ENCODE peak calls at places on chromosomes 5 and 9, in ten cellular contexts. L is CD4-positive, alpha-beta T cell; Y is activated CD8-positive, alpha-beta memory T cell treated with anti-CD3 and anti-CD28 coated beads for 24 hours; H is activated T-cell treated with anti-CD3 and anti-CD28 coated beads, Interleukin-2, amount 50 U/mL, for 72 hours; V is psoas muscle; O is cardiac fibroblast; R is mucosa of descending colon; S is skeletal muscle cell; J is SW 1271; K is stomach. X is an unnamed sample.

GRCh38 chr9:79639354-79639753 is 67.6 kb downstream of the TLE4 start:
- DNase-seq in L (no peak), Y (no peak), H (no peak), V (no peak), O (no peak), R (no peak), S (no peak), J (no peak), K (no peak), X (no peak)

GRCh38 chr9:17993009-17993408 is 414.1 kb downstream of the SH3GL2 start:
- DNase-seq in L (no peak), Y (no peak), H (no peak), V (no peak), O (no peak), R (no peak), S (no peak), J (no peak), K (no peak), X (no peak)

GRCh38 chr5:97600486-97600885 is 417.4 kb upstream of the RIOK2 start:
- DNase-seq in L (no peak), Y (no peak), H (no peak), V (no peak), O (no peak), R (no peak), S (no peak), J (no peak), K (no peak), X (no peak)

GRCh38 chr5:34914671-34915138 is 599 bp downstream of the RAD1 start:
- DNase-seq in L (no peak), Y (peak; percentile 74), H (peak; percentile 10), V (peak; percentile 55), O (peak; percentile 26), R (peak; percentile 33), S (no peak), J (peak; percentile 64), K (peak; percentile 36), X (peak; percentile 59)

GRCh38 chr9:116689117-116689516 is 2.0 kb downstream of the TRIM32 start:
- DNase-seq in L (no peak), Y (no peak), H (no peak), V (no peak), O (no peak), R (no peak), S (no peak), J (no peak), K (no peak), X (no peak)

GRCh38 chr5:37086466-37087178 is 162.6 kb downstream of the CPLANE1 start:
- DNase-seq in L (no peak), Y (no peak), H (no peak), V (no peak), O (peak; percentile 17), R (peak; percentile 25), S (peak; percentile 45), J (no peak), K (no peak), X (peak; percentile 88)

GRCh38 chr9:93200989-93201339 is 17.0 kb downstream of the WNK2 start:
- DNase-seq in L (no peak), Y (no peak), H (no peak), V (peak; percentile 42), O (no peak), R (no peak), S (no peak), J (no peak), K (no peak), X (no peak)

GRCh38 chr5:35115920-35116319 is 68.2 kb upstream of the AGXT2 start:
- DNase-seq in L (no peak), Y (no peak), H (no peak), V (no peak), O (no peak), R (no peak), S (no peak), J (no peak), K (no peak), X (peak; percentile 14)

GRCh38 chr5:62779010-62779422 is 200.4 kb downstream of the LRRC70 start:
- DNase-seq in L (no peak), Y (peak; percentile 57), H (no peak), V (no peak), O (peak; percentile 77), R (peak; percentile 34), S (peak; percentile 17), J (peak; percentile 74), K (no peak), X (peak; percentile 66)

GRCh38 chr5:109016300-109016699 is 268.6 kb downstream of the FER start:
- DNase-seq in L (no peak), Y (no peak), H (no peak), V (no peak), O (peak; percentile 56), R (no peak), S (no peak), J (no peak), K (no peak), X (peak; percentile 45)

GRCh38 chr9:19807182-19807892 is 18.5 kb upstream of the SLC24A2 start:
- DNase-seq in L (no peak), Y (no peak), H (no peak), V (no peak), O (no peak), R (no peak), S (no peak), J (no peak), K (no peak), X (no peak)

GRCh38 chr5:65480306-65480865 is 1.3 kb downstream of the ADAMTS6 start:
- DNase-seq in L (peak; percentile 36), Y (no peak), H (peak; percentile 30), V (peak; percentile 83), O (peak; percentile 87), R (peak; percentile 74), S (peak; percentile 76), J (peak; percentile 75), K (peak; percentile 72), X (peak; percentile 84)

GRCh38 chr5:23419115-23419514 is 88.3 kb upstream of the PRDM9 start:
- DNase-seq in L (no peak), Y (no peak), H (no peak), V (no peak), O (no peak), R (no peak), S (no peak), J (no peak), K (no peak), X (peak; percentile 54)

GRCh38 chr5:16754621-16755020 is 137.8 kb upstream of the RETREG1 start:
- DNase-seq in L (no peak), Y (no peak), H (no peak), V (no peak), O (no peak), R (no peak), S (no peak), J (no peak), K (no peak), X (no peak)

GRCh38 chr5:112996830-112997374 is 20.3 kb downstream of the DCP2 start:
- DNase-seq in L (no peak), Y (no peak), H (no peak), V (no peak), O (no peak), R (no peak), S (no peak), J (no peak), K (no peak), X (peak; percentile 59)

GRCh38 chr5:143108498-143109128 is 294.9 kb downstream of the NR3C1 start:
- DNase-seq in L (no peak), Y (no peak), H (no peak), V (no peak), O (no peak), R (peak; percentile 81), S (no peak), J (no peak), K (peak; percentile 83), X (no peak)

GRCh38 chr9:3337515-3337914 is 188.3 kb downstream of the RFX3 start:
- DNase-seq in L (no peak), Y (peak; percentile 62), H (no peak), V (no peak), O (peak; percentile 87), R (no peak), S (peak; percentile 56), J (no peak), K (no peak), X (peak; percentile 91)

GRCh38 chr5:43771611-43772031 is 168.6 kb downstream of the NNT start:
- DNase-seq in L (no peak), Y (no peak), H (no peak), V (no peak), O (no peak), R (no peak), S (no peak), J (no peak), K (no peak), X (no peak)

GRCh38 chr9:136372561-136373299 is 739 bp downstream of the CARD9 start:
- DNase-seq in L (no peak), Y (no peak), H (no peak), V (peak; percentile 82), O (peak; percentile 80), R (peak; percentile 37), S (peak; percentile 47), J (no peak), K (peak; percentile 69), X (peak; percentile 83)

GRCh38 chr5:108380531-108381021 is 1.3 kb downstream of the FBXL17 start:
- DNase-seq in L (peak; percentile 23), Y (peak; percentile 83), H (peak; percentile 59), V (peak; percentile 71), O (peak; percentile 50), R (peak; percentile 47), S (no peak), J (peak; percentile 40), K (peak; percentile 29), X (peak; percentile 69)

GRCh38 chr5:129459485-129460120 is 495 bp upstream of the ADAMTS19 start:
- DNase-seq in L (no peak), Y (no peak), H (no peak), V (peak; percentile 50), O (peak; percentile 61), R (peak; percentile 19), S (peak; percentile 25), J (no peak), K (no peak), X (peak; percentile 80)

GRCh38 chr5:159444441-159445082 is 114.3 kb upstream of the IL12B start:
- DNase-seq in L (no peak), Y (no peak), H (no peak), V (no peak), O (peak; percentile 77), R (no peak), S (no peak), J (peak; percentile 75), K (no peak), X (peak; percentile 70)

GRCh38 chr9:115637661-115638060 is 515.9 kb upstream of the PAPPA start:
- DNase-seq in L (no peak), Y (no peak), H (no peak), V (no peak), O (peak; percentile 23), R (no peak), S (no peak), J (no peak), K (no peak), X (no peak)

GRCh38 chr9:96048954-96049831 is 173.7 kb downstream of the ERCC6L2 start:
- DNase-seq in L (no peak), Y (no peak), H (no peak), V (peak; percentile 64), O (no peak), R (no peak), S (no peak), J (no peak), K (peak; percentile 96), X (no peak)

GRCh38 chr5:77904362-77904761 is 128.2 kb upstream of the TBCA start:
- DNase-seq in L (no peak), Y (no peak), H (no peak), V (no peak), O (no peak), R (no peak), S (no peak), J (no peak), K (no peak), X (no peak)

GRCh38 chr5:123265551-123265950 is 157.7 kb downstream of the CEP120 start:
- DNase-seq in L (no peak), Y (no peak), H (no peak), V (no peak), O (peak; percentile 7), R (no peak), S (no peak), J (no peak), K (no peak), X (no peak)

GRCh38 chr5:61468483-61468865 is 136.4 kb downstream of the ZSWIM6 start:
- DNase-seq in L (no peak), Y (no peak), H (no peak), V (no peak), O (peak; percentile 5), R (no peak), S (no peak), J (no peak), K (no peak), X (no peak)

GRCh38 chr5:147504001-147504400 is 5.9 kb downstream of the DPYSL3 start:
- DNase-seq in L (no peak), Y (no peak), H (no peak), V (peak; percentile 40), O (peak; percentile 84), R (peak; percentile 6), S (peak; percentile 96), J (no peak), K (no peak), X (peak; percentile 73)